ENCODE peak calls at places on chromosomes 11 and 22, in seven cellular contexts. D, N, X, S, W, Z and F are unnamed samples.

GRCh38 chr11:57131080-57131790 is 50.5 kb upstream of the LRRC55 start:
- DNase-seq in X (no peak), D (no peak), W (no peak), N (peak; percentile 74), Z (no peak), S (no peak), F (peak; percentile 11)

GRCh38 chr11:86416494-86416893 is 41.8 kb downstream of the CCDC81 start:
- DNase-seq in D (no peak), Z (no peak), X (no peak), W (no peak), S (no peak), N (no peak), F (no peak)

GRCh38 chr11:45285931-45286632 is at the start of gene SYT13:
- DNase-seq in Z (peak; percentile 89), N (peak; percentile 75), X (no peak), W (no peak), S (no peak), D (no peak), F (peak; percentile 2)

GRCh38 chr22:48097723-48098122 is 1335.3 kb downstream of the TBC1D22A start:
- DNase-seq in D (no peak), X (no peak), N (no peak), Z (no peak), S (no peak), W (no peak), F (no peak)

GRCh38 chr11:82631722-82632630 is 101.7 kb downstream of the FAM181B start:
- DNase-seq in X (no peak), W (no peak), S (no peak), D (no peak), Z (no peak), N (no peak), F (no peak)

GRCh38 chr11:30749268-30749667 is 163.1 kb upstream of the MPPED2 start:
- DNase-seq in X (no peak), W (no peak), D (no peak), Z (no peak), N (no peak), S (no peak), F (no peak)

GRCh38 chr11:104275992-104276391 is 112.0 kb upstream of the PDGFD start:
- DNase-seq in W (no peak), Z (no peak), S (no peak), X (no peak), N (no peak), D (no peak), F (no peak)

GRCh38 chr11:58711832-58712231 is 19.9 kb downstream of the GLYAT start:
- DNase-seq in S (no peak), D (no peak), N (no peak), Z (no peak), X (no peak), W (no peak), F (no peak)

GRCh38 chr11:106875013-106875412 is 143.3 kb downstream of the GUCY1A2 start:
- DNase-seq in S (no peak), W (no peak), N (no peak), X (no peak), Z (no peak), D (no peak), F (no peak)

GRCh38 chr11:7089328-7090251 is 792 bp downstream of the RBMXL2 start:
- DNase-seq in W (no peak), Z (no peak), D (no peak), N (no peak), S (no peak), X (no peak), F (no peak)

GRCh38 chr11:92711913-92712312 is 257.5 kb upstream of the MTNR1B start:
- DNase-seq in S (no peak), W (no peak), X (no peak), N (no peak), D (no peak), Z (no peak), F (no peak)

GRCh38 chr11:92717240-92717639 is 252.2 kb upstream of the MTNR1B start:
- DNase-seq in X (no peak), Z (no peak), D (no peak), W (no peak), S (no peak), N (no peak), F (no peak)

GRCh38 chr11:92709329-92709728 is 260.1 kb upstream of the MTNR1B start:
- DNase-seq in Z (no peak), D (no peak), S (no peak), N (no peak), X (no peak), W (no peak), F (no peak)

GRCh38 chr11:92714111-92714510 is 255.3 kb upstream of the MTNR1B start:
- DNase-seq in N (no peak), W (no peak), S (no peak), D (no peak), X (no peak), Z (no peak), F (no peak)
- H3K27ac ChIP-seq in N (no peak overlapping the region), W (no peak overlapping the region), S (no peak overlapping the region), D (no peak overlapping the region), X (no peak overlapping the region), Z (no peak overlapping the region), F (no peak overlapping the region)

DNA sequence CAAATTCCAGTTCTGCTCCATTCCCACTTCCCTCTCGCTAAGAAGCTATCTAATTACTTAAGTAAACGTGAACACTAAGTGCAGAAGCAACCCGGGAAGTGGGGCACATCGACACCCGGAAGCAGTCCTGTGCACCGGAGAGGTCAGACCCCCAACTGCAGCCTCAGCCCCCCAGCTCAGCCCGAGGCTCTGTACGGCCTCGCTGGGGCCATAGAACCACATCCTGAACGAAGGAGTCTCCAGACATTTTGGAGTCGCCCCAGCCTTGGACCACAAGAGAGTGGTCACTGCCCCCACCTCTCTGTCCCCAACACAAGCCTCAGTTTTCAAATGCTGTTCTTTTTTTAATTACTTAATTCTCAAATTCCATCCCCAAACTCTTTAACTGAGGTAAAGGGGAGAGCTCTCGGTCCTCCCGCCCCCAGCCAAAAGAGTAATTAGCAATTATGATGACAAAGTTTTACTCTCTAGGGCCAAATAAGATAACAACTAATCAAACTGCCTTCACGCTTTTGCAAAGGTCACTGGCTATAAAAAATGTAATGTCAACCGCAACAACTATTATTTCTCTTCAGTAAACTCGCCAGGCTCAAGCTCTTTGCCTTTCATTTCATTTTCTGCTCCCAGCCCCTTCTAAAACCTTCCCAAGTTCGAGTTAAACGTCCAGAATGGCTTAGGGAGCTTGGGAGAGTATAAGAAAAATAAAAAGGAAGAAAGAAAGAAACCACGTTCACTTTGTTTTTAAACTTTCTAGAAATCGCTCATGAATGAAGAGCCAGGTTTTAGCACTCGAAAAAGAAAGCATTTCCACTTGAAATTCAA is 2.2 kb downstream of the PAX6 start:
- DNase-seq in Z (no peak), N (no peak), S (no peak), W (peak; percentile 15), D (no peak), X (no peak), F (no peak)
- H3K27ac ChIP-seq in Z (no peak overlapping the region), N (no peak overlapping the region), S (no peak overlapping the region), W (no peak overlapping the region), D (no peak overlapping the region), X (no peak overlapping the region), F (no peak overlapping the region)

DNA sequence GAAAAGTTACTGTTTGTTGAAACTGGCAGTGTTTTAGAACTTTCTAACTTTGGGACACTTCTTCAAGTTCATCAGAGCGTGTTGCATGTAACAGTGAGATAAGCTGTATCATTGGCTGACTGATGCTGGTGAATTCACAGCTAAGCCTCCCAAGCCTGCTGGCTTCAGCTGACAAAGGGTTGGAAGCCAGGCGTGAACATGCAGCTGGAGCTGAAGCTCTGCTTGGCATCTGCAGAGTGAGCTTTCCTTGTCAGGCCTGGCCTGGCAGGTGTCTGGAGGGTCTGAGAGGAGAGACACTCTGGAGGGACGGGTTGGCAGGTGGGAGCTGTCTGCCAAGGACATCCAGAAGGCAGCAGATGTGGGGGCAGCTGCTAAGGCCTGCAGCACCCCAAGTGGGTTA is 1.5 kb downstream of the AMPD3 start:
- DNase-seq in D (no peak), W (no peak), N (no peak), X (no peak), Z (no peak), S (no peak), F (peak; percentile 39)
- H3K27ac ChIP-seq in D (peak overlapping the region; percentile 75), W (peak overlapping the region; percentile 68), N (no peak overlapping the region), X (no peak overlapping the region), Z (peak overlapping the region; percentile 69), S (peak overlapping the region; percentile 98), F (peak overlapping the region; percentile 99)

GRCh38 chr11:65090628-65091027 is 5.4 kb upstream of the VPS51 start:
- DNase-seq in X (no peak), W (no peak), D (no peak), Z (no peak), N (no peak), S (no peak), F (no peak)

GRCh38 chr11:65096926-65097325 is 912 bp downstream of the VPS51 start:
- DNase-seq in D (no peak), W (no peak), S (no peak), X (no peak), N (no peak), Z (no peak), F (no peak)

GRCh38 chr11:65100674-65101350 is 4.8 kb downstream of the VPS51 start:
- DNase-seq in S (no peak), Z (no peak), N (no peak), W (no peak), D (no peak), X (no peak), F (no peak)

GRCh38 chr11:65095974-65096806 is at the start of gene VPS51:
- DNase-seq in X (peak; percentile 72), S (peak; percentile 74), N (peak; percentile 95), Z (peak; percentile 92), D (peak; percentile 92), W (peak; percentile 94), F (peak; percentile 85)

DNA sequence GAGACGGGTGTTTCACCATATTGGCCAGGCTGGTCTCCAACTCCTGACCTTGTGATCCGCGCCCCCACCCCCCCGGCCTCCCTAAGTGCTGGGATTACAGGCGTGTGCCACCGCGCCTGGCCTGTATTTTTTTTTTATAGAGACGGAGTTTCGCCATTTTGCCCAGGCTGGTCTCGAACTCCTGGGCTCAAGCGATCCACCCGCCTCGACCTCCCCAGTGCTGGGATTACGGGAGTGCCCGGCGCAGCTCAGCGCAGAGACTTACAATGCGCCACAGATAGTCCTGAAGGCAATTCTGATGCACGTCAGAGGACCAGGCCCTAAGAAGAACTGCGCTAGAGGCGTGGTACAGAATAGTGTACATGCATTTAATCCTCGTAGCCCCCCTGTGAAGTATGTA is 587 bp upstream of the VPS51 start:
- DNase-seq in D (no peak), W (no peak), N (no peak), X (no peak), Z (no peak), S (no peak), F (no peak)
- H3K27ac ChIP-seq in D (peak overlapping the region; percentile 88), W (peak overlapping the region; percentile 94), N (peak overlapping the region; percentile 90), X (peak overlapping the region; percentile 93), Z (peak overlapping the region; percentile 92), S (no peak overlapping the region), F (peak overlapping the region; percentile 94)

GRCh38 chr11:3129591-3130268 is 35.4 kb downstream of the OSBPL5 start:
- DNase-seq in N (no peak), D (no peak), W (peak; percentile 60), S (no peak), Z (no peak), X (no peak), F (no peak)
- H3K27ac ChIP-seq in N (no peak overlapping the region), D (no peak overlapping the region), W (no peak overlapping the region), S (no peak overlapping the region), Z (no peak overlapping the region), X (no peak overlapping the region), F (no peak overlapping the region)